ENCODE peak calls at places on chromosomes 3 and 15, in seven cellular contexts. K is HepG2; O is CD8-positive, alpha-beta T cell; W is tibial nerve; M is cardiac muscle cell; Y is tibial artery; A is CD8-positive, alpha-beta memory T cell. N is an unnamed sample. For H3K4me1, the result is how much of the 10 kb centered on the place peaks cover.

GRCh38 chr3:39216176-39216790 is 23.9 kb upstream of the XIRP1 start:
- DNase-seq in K (no peak), O (no peak), W (no peak), M (no peak), Y (no peak), A (no peak), N (no peak)

GRCh38 chr3:52531636-52532516 is 1.8 kb downstream of the NT5DC2 start:
- DNase-seq in K (no peak), O (no peak), W (no peak), M (no peak), Y (peak), A (no peak), N (peak)

GRCh38 chr3:57973715-57974477 is 34.3 kb upstream of the FLNB start:
- DNase-seq in K (no peak), O (no peak), W (no peak), M (no peak), Y (no peak), A (no peak), N (no peak)

GRCh38 chr3:151169700-151170224 is 33.3 kb downstream of the GPR171 start:
- DNase-seq in K (no peak), O (no peak), W (peak), M (no peak), Y (peak), A (no peak), N (no peak)

GRCh38 chr15:39852237-39852636 is 67.8 kb downstream of the GPR176 start:
- DNase-seq in K (no peak), O (no peak), W (peak), M (no peak), Y (no peak), A (no peak), N (no peak)

GRCh38 chr3:128327606-128328031 is 139.1 kb downstream of the DNAJB8 start:
- DNase-seq in K (no peak), O (no peak), W (no peak), M (no peak), Y (no peak), A (no peak), N (no peak)

GRCh38 chr3:155026999-155027591 is 53.0 kb upstream of the MME start:
- DNase-seq in K (no peak), O (no peak), W (peak), M (no peak), Y (no peak), A (no peak), N (no peak)

GRCh38 chr15:44811347-44811746 is 75.0 kb downstream of the TRIM69 start:
- DNase-seq in K (peak), O (no peak), W (no peak), M (no peak), Y (no peak), A (no peak), N (no peak)

GRCh38 chr3:17062736-17063135 is 178.0 kb downstream of the PLCL2 start:
- DNase-seq in K (no peak), O (no peak), W (no peak), M (peak), Y (no peak), A (no peak), N (no peak)

GRCh38 chr15:60384052-60384451 is 13.7 kb downstream of the ANXA2 start:
- DNase-seq in K (no peak), O (no peak), W (no peak), M (no peak), Y (no peak), A (no peak), N (no peak)

GRCh38 chr15:97443101-97443500 is 517.4 kb upstream of the ARRDC4 start:
- DNase-seq in K (no peak), O (no peak), W (no peak), M (no peak), Y (no peak), A (no peak), N (no peak)

DNA sequence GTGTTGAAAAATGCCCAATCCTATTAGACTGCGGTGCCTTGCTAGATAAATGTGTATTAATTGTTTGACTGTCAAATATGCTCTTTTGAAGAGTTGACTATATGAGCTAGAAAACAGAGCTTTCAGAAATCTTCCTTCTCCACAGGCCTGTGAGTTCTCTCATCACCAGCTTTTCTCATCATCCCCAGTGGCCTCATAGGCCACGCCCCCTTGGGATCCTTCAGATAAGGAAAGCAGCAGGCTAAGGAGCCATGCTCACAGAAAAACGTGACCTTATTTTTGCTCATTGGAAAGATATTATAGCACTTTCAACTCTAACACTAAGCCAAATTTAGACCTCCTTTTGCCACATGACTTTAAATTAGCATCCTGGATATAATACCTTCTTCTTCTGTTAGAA is 514.4 kb upstream of the ARRDC4 start:
- DNase-seq in K (no peak), O (no peak), W (no peak), M (peak), Y (no peak), A (no peak), N (no peak)
- H3K4me1 ChIP-seq in K (under half), O (under half), W (under half), M (under half), Y (under half), A (under half), N (under half)

DNA sequence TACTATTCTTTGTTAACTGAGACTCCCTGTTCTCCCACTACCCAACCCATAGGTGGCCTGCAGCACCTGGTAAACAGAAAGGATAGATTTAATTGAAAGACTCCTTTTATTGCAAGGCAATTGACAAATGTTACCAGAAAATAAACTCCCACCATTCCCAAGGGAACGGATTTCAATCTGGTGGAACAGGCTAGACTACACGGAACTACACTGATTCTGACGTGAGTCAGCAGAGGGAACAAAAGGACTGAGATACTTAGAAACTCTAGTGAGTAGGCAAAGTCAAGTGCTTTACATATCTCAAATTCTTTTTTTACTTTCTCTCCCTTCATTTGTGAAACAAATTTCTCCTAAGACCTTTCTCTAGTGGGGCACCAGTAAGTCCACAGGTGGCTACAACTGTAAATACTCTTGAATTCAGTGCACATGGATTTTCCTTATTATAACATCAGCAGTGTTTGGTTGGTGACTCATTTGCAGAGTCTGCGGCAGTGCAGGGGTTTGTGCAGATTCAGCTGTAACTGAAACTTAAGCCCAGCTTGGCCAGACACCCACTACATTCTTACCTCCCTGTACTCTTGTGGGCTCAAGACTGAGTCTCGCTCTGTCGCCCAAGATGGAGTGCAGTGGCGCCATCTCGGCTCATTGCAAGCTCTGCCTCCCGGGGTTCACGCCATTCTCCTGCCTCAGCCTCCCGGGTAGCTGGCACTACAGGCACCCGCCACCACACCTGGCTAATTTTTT is 34.3 kb upstream of the PLSCR2 start:
- DNase-seq in K (peak), O (no peak), W (no peak), M (no peak), Y (peak), A (no peak), N (no peak)
- H3K27ac ChIP-seq in K (no peak), O (no peak), W (no peak), M (no peak), Y (no peak), A (no peak), N (no peak)

GRCh38 chr3:27368831-27369607 is at the start of gene NEK10:
- DNase-seq in K (peak), O (peak), W (peak), M (peak), Y (peak), A (peak), N (peak)
- H3K4me3 ChIP-seq in K (peak), O (peak), W (peak), M (peak), Y (peak), A (peak), N (peak)

DNA sequence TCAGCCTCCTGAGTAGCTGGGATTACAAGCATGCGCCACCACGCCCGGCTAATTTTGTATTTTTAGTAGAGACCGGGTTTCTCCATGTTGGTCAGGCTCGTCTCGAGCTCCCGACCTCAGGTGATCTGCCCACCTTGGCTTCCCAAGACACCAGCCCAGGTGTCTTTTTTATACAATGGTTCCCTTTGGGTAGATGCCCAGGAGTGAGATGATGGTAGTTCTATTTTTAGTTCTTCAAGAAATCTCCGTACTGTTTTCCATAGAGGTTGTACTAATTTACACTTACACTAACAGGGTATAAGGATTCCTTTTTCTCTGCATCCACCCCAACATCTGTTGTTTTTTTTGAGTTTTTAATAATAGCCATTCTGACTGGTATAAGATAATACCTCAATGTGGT is 94.3 kb downstream of the IGF2BP2 start:
- DNase-seq in K (no peak), O (no peak), W (no peak), M (no peak), Y (no peak), A (no peak), N (no peak)
- H3K4me1 ChIP-seq in K (half or more), O (under half), W (under half), M (under half), Y (under half), A (under half), N (under half)

DNA sequence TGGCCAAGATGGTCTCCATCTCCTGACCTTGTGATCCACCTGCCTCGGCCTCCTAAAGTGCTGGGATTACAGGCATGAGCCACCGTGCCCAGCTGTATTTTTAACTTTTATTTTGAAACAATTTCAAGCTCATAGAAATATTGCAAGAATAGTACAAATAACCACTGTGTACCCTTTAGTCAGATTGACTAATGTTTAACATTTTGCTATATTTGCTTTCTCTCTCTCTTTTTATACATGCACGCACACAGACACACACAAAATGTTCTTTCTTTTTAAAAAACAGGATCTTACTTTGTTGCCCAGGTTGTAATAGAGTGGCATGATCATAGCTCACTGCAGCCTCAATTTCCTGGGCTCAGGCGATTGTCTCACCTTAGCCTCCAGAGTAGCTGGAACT is 25.5 kb upstream of the DPPA4 start:
- DNase-seq in K (no peak), O (no peak), W (no peak), M (no peak), Y (no peak), A (no peak), N (no peak)
- H3K27ac ChIP-seq in K (no peak), O (no peak), W (no peak), M (no peak), Y (no peak), A (no peak), N (no peak)

DNA sequence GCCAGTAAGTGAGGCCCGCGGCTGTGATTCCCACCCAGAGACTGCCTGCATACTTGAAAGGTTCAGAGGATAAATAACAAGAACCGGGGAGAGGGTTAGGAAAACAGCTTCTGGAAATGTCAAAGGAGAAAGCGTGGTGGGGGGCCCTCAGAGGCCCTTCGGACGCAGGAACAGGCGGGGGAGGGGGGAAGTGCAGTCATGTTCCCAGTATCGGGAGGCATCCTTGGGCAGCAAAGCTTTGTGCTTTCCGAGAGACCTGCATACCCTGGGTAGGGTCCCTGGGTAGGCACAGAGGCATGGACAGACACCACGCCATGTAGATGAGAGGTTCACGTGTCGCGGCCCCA is 21.4 kb downstream of the EPHB3 start:
- DNase-seq in K (no peak), O (no peak), W (no peak), M (no peak), Y (no peak), A (no peak), N (no peak)
- H3K4me3 ChIP-seq in K (no peak), O (no peak), W (peak), M (peak), Y (peak), A (no peak), N (no peak)

DNA sequence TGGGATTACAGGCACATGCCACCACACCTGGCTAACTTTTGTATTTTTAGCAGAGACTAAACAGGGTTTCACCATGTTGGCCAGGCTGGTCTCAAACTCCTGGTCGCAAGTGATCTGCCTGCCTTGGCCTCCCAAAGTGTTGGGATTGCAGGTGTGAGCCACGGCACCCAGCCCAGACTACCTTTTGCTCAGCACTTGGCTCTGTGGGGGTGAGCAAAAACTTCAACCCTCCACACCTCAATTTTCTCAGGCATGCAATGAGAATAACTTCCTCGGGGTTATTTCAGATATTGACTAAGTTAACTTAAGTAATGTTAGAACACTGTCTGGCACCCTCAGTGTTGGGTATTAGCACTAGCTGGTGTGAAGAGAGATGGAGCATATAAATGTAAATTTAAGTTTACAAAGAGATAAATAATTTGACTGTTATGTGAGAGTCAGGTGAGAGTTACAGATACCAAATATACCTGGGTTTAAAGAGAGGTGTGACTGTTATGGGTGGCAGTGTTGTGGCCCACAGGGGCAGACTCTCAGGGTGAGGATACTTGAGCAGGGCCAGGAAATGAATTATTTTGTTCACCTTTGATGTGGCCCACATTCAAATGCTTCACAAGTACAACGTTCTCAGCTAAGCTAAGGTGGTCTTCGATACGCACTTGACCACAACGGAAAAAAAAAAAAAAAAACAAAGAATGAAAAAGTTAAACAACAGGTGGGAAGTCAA is 29.0 kb downstream of the CPOX start:
- DNase-seq in K (no peak), O (no peak), W (no peak), M (no peak), Y (no peak), A (peak), N (no peak)
- H3K4me1 ChIP-seq in K (under half), O (half or more), W (under half), M (under half), Y (under half), A (half or more), N (half or more)

DNA sequence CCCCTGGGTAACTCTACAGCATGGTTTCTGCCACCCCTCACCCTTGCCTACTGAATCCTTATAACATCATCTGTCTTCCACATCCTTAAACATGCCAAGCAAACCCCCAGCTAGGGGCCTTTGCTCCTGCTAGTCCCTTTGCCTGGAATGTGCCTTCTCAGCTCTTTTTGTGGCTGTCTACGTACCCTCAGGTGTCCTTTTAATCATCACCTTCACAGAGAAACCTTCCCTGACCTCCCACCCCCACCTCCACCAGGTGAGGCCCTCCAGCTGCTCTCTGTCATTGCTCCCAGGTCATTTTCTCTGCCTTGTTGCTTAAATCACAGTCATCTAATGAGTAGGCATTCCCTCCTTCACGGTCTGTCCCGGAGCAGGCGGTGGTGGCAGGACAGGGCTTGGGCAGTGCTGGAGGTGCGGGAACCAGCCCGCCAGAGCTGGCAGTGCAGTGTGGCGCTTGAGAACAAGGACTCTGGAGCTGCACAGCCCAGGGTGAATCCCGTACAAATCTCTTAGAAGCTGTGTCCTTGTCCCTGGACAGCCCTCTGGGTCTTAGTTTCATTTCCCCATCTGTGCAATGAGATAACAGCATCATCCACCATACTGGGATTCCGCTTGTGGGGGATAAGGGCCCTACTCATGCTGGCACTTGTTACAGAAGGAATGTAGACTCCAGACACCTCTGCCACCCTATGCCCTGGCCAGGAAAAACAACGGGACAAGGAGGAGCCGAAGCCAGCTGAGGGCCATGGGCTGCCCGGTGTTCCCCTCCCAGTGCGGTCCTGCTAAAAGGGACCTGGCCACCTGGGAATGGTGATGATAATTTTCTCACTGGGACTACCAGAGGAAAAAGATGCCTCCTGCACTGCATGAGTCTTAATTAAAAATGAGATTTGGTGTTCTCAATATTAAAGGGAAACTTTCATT is 52.1 kb upstream of the IQSEC1 start:
- DNase-seq in K (no peak), O (no peak), W (no peak), M (no peak), Y (peak), A (no peak), N (no peak)
- H3K27ac ChIP-seq in K (no peak), O (no peak), W (no peak), M (no peak), Y (no peak), A (no peak), N (no peak)

GRCh38 chr15:72163719-72164118 is 33.9 kb downstream of the GRAMD2A start:
- DNase-seq in K (no peak), O (no peak), W (no peak), M (no peak), Y (no peak), A (no peak), N (no peak)
- H3K4me3 ChIP-seq in K (no peak), O (no peak), W (no peak), M (no peak), Y (no peak), A (no peak), N (no peak)

GRCh38 chr15:78054971-78055370 is 22.5 kb downstream of the TBC1D2B start:
- DNase-seq in K (no peak), O (no peak), W (no peak), M (no peak), Y (peak), A (no peak), N (peak)
- H3K4me1 ChIP-seq in K (under half), O (half or more), W (half or more), M (under half), Y (half or more), A (half or more), N (half or more)